ENCODE peak calls at places on chromosomes 5 and 9, in six cellular contexts. S is SK-N-SH, K is K562, E is HepG2, R is H1, J is GM12878. Y is an unnamed sample.

GRCh38 chr9:120830151-120830550 is 12.6 kb downstream of the PSMD5 start:
- DNase-seq in J (no peak), K (no peak), R (no peak), E (no peak), S (no peak), Y (no peak)

GRCh38 chr5:151660616-151661015 is 26.1 kb downstream of the SPARC start:
- DNase-seq in R (no peak), E (no peak), K (no peak), S (no peak), J (no peak), Y (no peak)

GRCh38 chr5:86880785-86881492 is 263.2 kb downstream of the COX7C start:
- DNase-seq in K (peak), E (peak), S (peak), R (peak), J (peak), Y (peak)

GRCh38 chr5:141708016-141708415 is 26.0 kb upstream of the ARAP3 start:
- DNase-seq in R (no peak), J (no peak), S (no peak), K (peak), E (no peak), Y (no peak)

GRCh38 chr9:94623253-94623652 is 16.1 kb downstream of the FBP1 start:
- DNase-seq in J (no peak), K (peak), E (peak), R (no peak), S (peak), Y (peak)

GRCh38 chr9:114720296-114720695 is 38.3 kb upstream of the TEX48 start:
- DNase-seq in R (no peak), E (no peak), S (no peak), J (no peak), K (no peak), Y (no peak)

GRCh38 chr5:65760504-65761275 is 38.7 kb downstream of the NLN start:
- DNase-seq in J (peak), E (no peak), K (no peak), S (no peak), R (no peak), Y (no peak)

GRCh38 chr5:68646142-68646541 is 430.6 kb downstream of the PIK3R1 start:
- DNase-seq in K (no peak), J (no peak), E (no peak), S (no peak), R (no peak), Y (no peak)

GRCh38 chr9:38036359-38037084 is 32.5 kb downstream of the SHB start:
- DNase-seq in R (no peak), K (peak), E (no peak), S (no peak), J (no peak), Y (no peak)

DNA sequence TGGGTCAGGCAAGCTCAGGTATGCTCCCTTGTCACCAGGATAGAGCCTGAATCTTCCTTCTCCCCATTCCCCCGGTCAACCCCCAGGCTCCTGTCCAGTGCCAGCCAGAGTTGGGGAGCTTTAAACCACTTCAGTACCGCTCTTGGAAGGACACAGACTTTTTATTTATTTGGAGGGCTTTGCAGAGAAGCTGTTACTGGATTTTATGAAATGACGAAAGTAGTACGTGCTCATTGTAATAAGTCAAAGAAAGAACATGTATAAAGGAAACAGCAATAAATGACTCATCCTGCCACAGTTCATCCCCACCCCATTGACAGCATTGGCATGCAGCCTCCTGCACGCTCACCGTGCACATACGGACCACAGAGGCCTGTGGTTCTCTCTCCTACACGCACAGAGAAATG is 230.3 kb downstream of the AUH start:
- DNase-seq in S (no peak), R (no peak), E (no peak), K (no peak), J (no peak), Y (peak)
- TF ChIP-seq POLR2AphosphoS5 in S (no peak), R (no peak), E (no peak), K (no peak), J (no peak), Y (peak)

GRCh38 chr5:29162297-29162696 is 2031.2 kb upstream of the CDH6 start:
- DNase-seq in E (peak), R (no peak), S (no peak), K (no peak), J (no peak), Y (no peak)

GRCh38 chr5:29157975-29158374 is 2035.5 kb upstream of the CDH6 start:
- DNase-seq in K (no peak), J (no peak), E (no peak), S (no peak), R (no peak), Y (no peak)

GRCh38 chr5:29161399-29161798 is 2032.1 kb upstream of the CDH6 start:
- DNase-seq in E (peak), J (no peak), R (no peak), K (no peak), S (no peak), Y (no peak)

GRCh38 chr5:29161897-29162296 is 2031.6 kb upstream of the CDH6 start:
- DNase-seq in E (no peak), R (no peak), K (no peak), J (no peak), S (no peak), Y (no peak)
- TF ChIP-seq RAD21 in E (no peak), R (no peak), K (no peak), J (no peak), S (no peak), Y (no peak)

GRCh38 chr5:106865279-106865678 is 805.5 kb downstream of the EFNA5 start:
- DNase-seq in R (no peak), E (no peak), J (no peak), K (no peak), S (no peak), Y (no peak)

GRCh38 chr5:106858616-106859015 is 812.1 kb downstream of the EFNA5 start:
- DNase-seq in E (no peak), S (no peak), K (no peak), J (no peak), R (no peak), Y (no peak)

GRCh38 chr5:106860398-106861044 is 810.2 kb downstream of the EFNA5 start:
- DNase-seq in R (no peak), K (no peak), E (no peak), S (no peak), J (no peak), Y (no peak)

GRCh38 chr5:106862450-106863193 is 808.1 kb downstream of the EFNA5 start:
- DNase-seq in S (peak), K (no peak), R (no peak), J (no peak), E (no peak), Y (no peak)
- TF ChIP-seq POLR2AphosphoS5 in S (no peak), K (no peak), R (no peak), J (no peak), E (no peak), Y (no peak)

GRCh38 chr5:72156921-72157320 is 49.6 kb downstream of the MAP1B start:
- DNase-seq in R (no peak), E (no peak), K (no peak), S (no peak), J (no peak), Y (no peak)
- TF ChIP-seq RAD21 in R (no peak), E (no peak), K (no peak), S (no peak), J (no peak), Y (no peak)

GRCh38 chr5:94900006-94900505 is 281.6 kb downstream of the SLF1 start:
- DNase-seq in K (no peak), S (no peak), R (no peak), J (no peak), E (no peak), Y (no peak)

GRCh38 chr5:94901071-94901979 is 282.9 kb downstream of the SLF1 start:
- DNase-seq in E (no peak), R (no peak), K (no peak), J (peak), S (no peak), Y (no peak)

GRCh38 chr5:94908889-94909480 is 290.5 kb downstream of the SLF1 start:
- DNase-seq in R (no peak), E (peak), K (peak), S (peak), J (no peak), Y (peak)

GRCh38 chr5:94906750-94907149 is 288.3 kb downstream of the SLF1 start:
- DNase-seq in K (no peak), R (no peak), E (no peak), S (no peak), J (no peak), Y (no peak)

GRCh38 chr5:94903719-94904118 is 285.2 kb downstream of the SLF1 start:
- DNase-seq in S (no peak), R (no peak), E (no peak), K (no peak), J (no peak), Y (no peak)
- TF ChIP-seq POLR2AphosphoS5 in S (no peak), R (no peak), E (no peak), K (no peak), J (no peak), Y (no peak)

GRCh38 chr9:104263942-104264341 is 169.8 kb downstream of the SMC2 start:
- DNase-seq in J (no peak), R (no peak), E (no peak), K (no peak), S (no peak), Y (no peak)
- TF ChIP-seq RAD21 in J (no peak), R (no peak), E (no peak), K (no peak), S (no peak), Y (no peak)

DNA sequence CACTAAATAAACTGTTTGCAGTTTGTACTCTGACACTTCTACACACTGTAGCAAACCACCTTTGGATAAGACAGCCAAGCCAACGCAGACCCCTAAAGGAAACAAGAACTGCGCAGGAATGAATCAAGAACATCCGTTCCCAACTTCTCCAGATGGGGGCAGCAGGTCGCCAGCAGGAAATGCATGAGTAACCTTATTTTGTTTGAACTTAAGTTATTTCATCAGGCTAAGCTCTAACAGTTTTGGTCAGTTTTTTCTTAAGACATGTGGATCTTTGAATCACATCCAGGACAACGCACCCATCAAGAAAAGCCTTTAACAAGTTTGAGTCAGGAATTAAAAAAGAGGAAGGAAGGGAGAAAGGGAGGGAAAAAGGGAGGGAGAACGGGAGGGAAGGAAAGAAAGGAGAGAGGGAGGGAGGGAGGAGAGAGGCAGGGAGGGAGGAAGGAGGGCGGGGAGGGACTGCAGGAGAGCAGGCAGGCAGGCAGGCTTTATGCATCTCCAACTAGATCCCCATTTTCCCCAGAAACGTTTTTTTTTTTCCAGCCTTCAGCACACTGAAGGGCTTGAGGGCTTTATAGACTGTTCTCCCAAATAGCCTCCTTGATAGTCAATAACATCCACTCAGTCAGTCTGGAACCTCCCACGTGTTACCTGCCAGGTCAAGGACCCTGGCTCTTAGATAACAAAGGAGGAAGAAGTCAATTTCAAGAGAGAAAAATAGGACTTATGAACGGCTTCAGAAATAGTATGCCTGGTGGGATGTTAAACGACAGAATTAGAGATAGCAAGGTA is 22.2 kb downstream of the BHMT start:
- DNase-seq in S (peak), R (peak), J (peak), E (peak), K (peak), Y (peak)
- TF ChIP-seq POLR2AphosphoS5 in S (no peak), R (no peak), J (no peak), E (no peak), K (no peak), Y (no peak)

GRCh38 chr5:64635056-64635686 is 55.1 kb upstream of the SHISAL2B start:
- DNase-seq in S (peak), K (peak), J (no peak), E (no peak), R (no peak), Y (peak)
- TF ChIP-seq RAD21 in S (peak), K (peak), J (peak), E (no peak), R (peak), Y (peak)

DNA sequence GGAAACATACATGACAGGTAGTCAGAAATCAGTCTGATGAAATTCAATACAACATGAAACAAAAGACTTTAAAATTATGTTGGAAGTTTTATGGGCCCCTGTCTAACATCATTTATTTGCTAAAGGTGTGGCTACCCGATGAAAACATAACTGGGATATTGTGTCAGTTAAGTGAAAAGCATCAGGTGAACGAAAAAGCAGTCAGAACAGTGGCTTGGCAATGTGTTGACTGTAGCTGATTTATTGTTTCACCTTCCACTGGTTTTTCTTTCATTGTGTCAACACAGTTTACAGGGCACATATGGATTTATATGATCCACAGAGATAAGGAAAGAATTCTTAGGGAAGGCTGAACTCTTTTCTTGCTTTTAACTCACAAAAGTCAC is 429.6 kb upstream of the ZNF608 start:
- DNase-seq in R (no peak), S (no peak), E (no peak), K (no peak), J (no peak), Y (no peak)
- TF ChIP-seq POLR2AphosphoS5 in R (no peak), S (no peak), E (no peak), K (no peak), J (no peak), Y (no peak)

Y was measured in HCT116.